ENCODE peak calls at places on chromosomes 11 and 22, in five cellular contexts. U, F, B, K and I are unnamed samples.

GRCh38 chr22:49734882-49735281 is 92.8 kb downstream of the BRD1 start:
- DNase-seq in F (no peak), U (no peak), B (no peak), K (no peak), I (no peak)

GRCh38 chr22:17580461-17581031 is 17.2 kb downstream of the SLC25A18 start:
- DNase-seq in K (peak; percentile 41), U (no peak), B (peak; percentile 15), F (no peak), I (no peak)

GRCh38 chr11:74330065-74330858 is 18.8 kb upstream of the P4HA3 start:
- DNase-seq in K (no peak), U (no peak), B (no peak), F (no peak), I (no peak)

GRCh38 chr11:110311783-110312578 is 15.6 kb upstream of the RDX start:
- DNase-seq in B (peak; percentile 29), F (no peak), U (peak; percentile 67), K (no peak), I (no peak)

GRCh38 chr11:70568504-70569172 is 170.3 kb downstream of the CTTN start:
- DNase-seq in F (no peak), K (no peak), B (peak; percentile 45), U (no peak), I (no peak)

GRCh38 chr11:16945671-16946469 is 68.3 kb downstream of the PLEKHA7 start:
- DNase-seq in K (peak; percentile 68), B (peak; percentile 68), F (peak; percentile 61), U (peak; percentile 76), I (peak; percentile 51)

GRCh38 chr11:72113170-72113808 is 794 bp upstream of the ANAPC15 start:
- DNase-seq in F (no peak), K (no peak), B (no peak), U (no peak), I (no peak)

GRCh38 chr11:111659201-111659600 is 57.0 kb downstream of the SIK2 start:
- DNase-seq in B (no peak), K (no peak), U (no peak), F (no peak), I (no peak)

GRCh38 chr22:29359469-29359868 is 28.9 kb downstream of the AP1B1 start:
- DNase-seq in K (peak; percentile 50), B (peak; percentile 20), F (no peak), U (peak; percentile 50), I (peak; percentile 16)

GRCh38 chr11:37557990-37558389 is 960.0 kb upstream of the RAG2 start:
- DNase-seq in K (no peak), U (no peak), F (no peak), B (no peak), I (no peak)

GRCh38 chr11:130037058-130037457 is 32.6 kb upstream of the APLP2 start:
- DNase-seq in K (peak; percentile 77), F (no peak), U (peak; percentile 11), B (no peak), I (no peak)

GRCh38 chr11:63999349-64000025 is 13.2 kb downstream of the OTUB1 start:
- DNase-seq in U (peak; percentile 61), F (no peak), B (peak; percentile 82), K (no peak), I (no peak)

GRCh38 chr11:112297248-112297866 is 36.7 kb upstream of the PLET1 start:
- DNase-seq in B (no peak), U (no peak), K (no peak), F (no peak), I (no peak)

GRCh38 chr22:38868886-38869381 is 3.1 kb downstream of the CBX6 start:
- DNase-seq in U (peak; percentile 65), F (no peak), K (peak; percentile 64), B (peak; percentile 73), I (peak; percentile 40)

GRCh38 chr11:68374531-68374930 is 62.1 kb downstream of the LRP5 start:
- DNase-seq in F (no peak), K (no peak), B (no peak), U (no peak), I (no peak)

GRCh38 chr11:123061403-123062157 is at the start of gene HSPA8:
- DNase-seq in U (peak; percentile 62), F (no peak), K (peak; percentile 46), B (peak; percentile 32), I (no peak)

GRCh38 chr11:61273151-61274078 is 21.7 kb downstream of the VWCE start:
- DNase-seq in B (no peak), K (no peak), U (no peak), F (no peak), I (no peak)

GRCh38 chr11:44690651-44691050 is 36.1 kb upstream of the TSPAN18 start:
- DNase-seq in U (no peak), K (no peak), B (no peak), F (no peak), I (no peak)

GRCh38 chr11:71364806-71365205 is 83.4 kb downstream of the DHCR7 start:
- DNase-seq in F (no peak), B (no peak), U (no peak), K (no peak), I (no peak)

GRCh38 chr11:1682225-1682901 is 14.6 kb upstream of the KRTAP5-6 start:
- DNase-seq in K (peak; percentile 59), B (no peak), U (no peak), F (no peak), I (no peak)

GRCh38 chr11:92269841-92270240 is 45.2 kb downstream of the FAT3 start:
- DNase-seq in U (no peak), B (no peak), K (no peak), F (no peak), I (no peak)

GRCh38 chr22:33450756-33451155 is 392.6 kb upstream of the SYN3 start:
- DNase-seq in B (no peak), F (no peak), K (no peak), U (no peak), I (no peak)

GRCh38 chr11:72641900-72642814 is 32.1 kb downstream of the PDE2A start:
- DNase-seq in U (peak; percentile 28), B (peak; percentile 87), K (no peak), F (no peak), I (no peak)

GRCh38 chr11:65862941-65863888 is 3.0 kb downstream of the MUS81 start:
- DNase-seq in K (no peak), U (no peak), B (no peak), F (no peak), I (no peak)

GRCh38 chr11:120065876-120066275 is 72.0 kb downstream of the TRIM29 start:
- DNase-seq in B (no peak), U (no peak), F (no peak), K (no peak), I (no peak)

GRCh38 chr11:1888811-1889526 is 2.7 kb downstream of the PRR33 start:
- DNase-seq in U (no peak), F (no peak), K (no peak), B (no peak), I (no peak)

GRCh38 chr11:111978028-111978771 is 41.1 kb downstream of the DIXDC1 start:
- DNase-seq in U (no peak), K (no peak), F (no peak), B (peak; percentile 61), I (no peak)

GRCh38 chr22:39622881-39623367 is 52.4 kb downstream of the CACNA1I start:
- DNase-seq in B (peak; percentile 51), F (no peak), K (peak; percentile 16), U (peak; percentile 46), I (peak; percentile 40)

GRCh38 chr11:199004-199581 is 6.2 kb downstream of the SCGB1C1 start:
- DNase-seq in F (no peak), U (no peak), B (no peak), K (no peak), I (no peak)

GRCh38 chr11:43835104-43835503 is 45.5 kb upstream of the ALKBH3 start:
- DNase-seq in F (no peak), U (no peak), B (no peak), K (no peak), I (no peak)

GRCh38 chr11:103699216-103699615 is 337.2 kb upstream of the DDI1 start:
- DNase-seq in K (no peak), F (no peak), B (no peak), U (no peak), I (no peak)

GRCh38 chr11:103699656-103700055 is 336.8 kb upstream of the DDI1 start:
- DNase-seq in K (no peak), B (no peak), F (no peak), U (no peak), I (no peak)

GRCh38 chr11:103700605-103701004 is 335.8 kb upstream of the DDI1 start:
- DNase-seq in B (no peak), K (no peak), F (no peak), U (peak; percentile 10), I (no peak)

GRCh38 chr11:103703954-103704353 is 332.5 kb upstream of the DDI1 start:
- DNase-seq in K (no peak), B (no peak), U (no peak), F (no peak), I (no peak)

GRCh38 chr11:103703437-103703836 is 333.0 kb upstream of the DDI1 start:
- DNase-seq in F (no peak), B (no peak), K (no peak), U (no peak), I (no peak)
- TF ChIP-seq REST in F (no peak), B (no peak), K (no peak), U (no peak), I (no peak)

GRCh38 chr22:37566903-37567798 is 6.9 kb downstream of the CDC42EP1 start:
- DNase-seq in K (peak; percentile 61), U (peak; percentile 68), B (peak; percentile 66), F (peak; percentile 84), I (peak; percentile 84)
- TF ChIP-seq POLR2A in K (peak; percentile 40), U (no peak), B (peak; percentile 20), F (no peak), I (no peak)

GRCh38 chr11:133081730-133082452 is 450.4 kb downstream of the OPCML start:
- DNase-seq in F (no peak), B (no peak), U (no peak), K (no peak), I (no peak)

GRCh38 chr11:133086518-133086917 is 445.8 kb downstream of the OPCML start:
- DNase-seq in K (no peak), F (no peak), B (no peak), U (no peak), I (no peak)

GRCh38 chr11:133081020-133081419 is 451.3 kb downstream of the OPCML start:
- DNase-seq in K (no peak), U (no peak), F (no peak), B (no peak), I (no peak)

GRCh38 chr11:133082453-133082781 is 449.9 kb downstream of the OPCML start:
- DNase-seq in U (no peak), K (no peak), B (no peak), F (no peak), I (no peak)

GRCh38 chr11:133082851-133083488 is 449.3 kb downstream of the OPCML start:
- DNase-seq in F (no peak), U (peak; percentile 27), K (peak; percentile 12), B (peak; percentile 68), I (no peak)
- TF ChIP-seq CTCF in F (peak; percentile 89), U (peak; percentile 69), K (peak; percentile 59), B (no peak), I (no peak)

GRCh38 chr11:46009647-46010046 is 87.2 kb downstream of the LARGE2 start:
- DNase-seq in B (no peak), K (no peak), F (no peak), U (no peak), I (no peak)

GRCh38 chr11:46010100-46010499 is 87.6 kb downstream of the LARGE2 start:
- DNase-seq in B (no peak), K (no peak), F (no peak), U (no peak), I (no peak)

GRCh38 chr11:46003647-46004046 is 81.2 kb downstream of the LARGE2 start:
- DNase-seq in U (no peak), F (no peak), B (no peak), K (no peak), I (no peak)

GRCh38 chr11:46002146-46002545 is 79.7 kb downstream of the LARGE2 start:
- DNase-seq in F (no peak), K (no peak), B (no peak), U (no peak), I (no peak)

GRCh38 chr11:46006418-46007070 is 84.1 kb downstream of the LARGE2 start:
- DNase-seq in U (peak; percentile 74), K (peak; percentile 71), B (peak; percentile 68), F (peak; percentile 37), I (peak; percentile 63)
- TF ChIP-seq REST in U (no peak), K (no peak), B (no peak), F (no peak), I (no peak)